ENCODE peak calls at places on chromosome 6, in six cellular contexts. One of them, this sample, is unnamed.

GRCh38 chr6:106097368-106098231 is 11.5 kb downstream of the PRDM1 start:
- DNase-seq in mesothelial cell of epicardium: no peak
- DNase-seq in Panc1: no peak
- DNase-seq in RWPE1: no peak
- DNase-seq in BJ: no peak
- DNase-seq in fibroblast of mammary gland: peak; percentile 82
- DNase-seq in this sample: no peak

GRCh38 chr6:15017251-15017650 is 228.6 kb upstream of the JARID2 start:
- DNase-seq in fibroblast of mammary gland: no peak
- DNase-seq in RWPE1: no peak
- DNase-seq in Panc1: no peak
- DNase-seq in mesothelial cell of epicardium: no peak
- DNase-seq in BJ: no peak
- DNase-seq in this sample: no peak

GRCh38 chr6:21587182-21587924 is 6.2 kb upstream of the SOX4 start:
- DNase-seq in RWPE1: peak; percentile 31
- DNase-seq in fibroblast of mammary gland: peak; percentile 63
- DNase-seq in mesothelial cell of epicardium: peak; percentile 73
- DNase-seq in Panc1: no peak
- DNase-seq in BJ: no peak
- DNase-seq in this sample: no peak

GRCh38 chr6:170158296-170159039 is 132.4 kb downstream of the DLL1 start:
- DNase-seq in mesothelial cell of epicardium: no peak
- DNase-seq in RWPE1: no peak
- DNase-seq in Panc1: no peak
- DNase-seq in BJ: no peak
- DNase-seq in fibroblast of mammary gland: no peak
- DNase-seq in this sample: no peak

GRCh38 chr6:81938991-81939773 is 186.7 kb upstream of the TENT5A start:
- DNase-seq in RWPE1: no peak
- DNase-seq in Panc1: no peak
- DNase-seq in BJ: peak; percentile 27
- DNase-seq in mesothelial cell of epicardium: no peak
- DNase-seq in fibroblast of mammary gland: peak; percentile 63
- DNase-seq in this sample: no peak

GRCh38 chr6:169385237-169385880 is 131.7 kb upstream of the THBS2 start:
- DNase-seq in fibroblast of mammary gland: no peak
- DNase-seq in mesothelial cell of epicardium: no peak
- DNase-seq in RWPE1: no peak
- DNase-seq in BJ: no peak
- DNase-seq in Panc1: no peak
- DNase-seq in this sample: no peak

GRCh38 chr6:159788757-159789376 is 535 bp downstream of the TCP1 start:
- DNase-seq in Panc1: no peak
- DNase-seq in BJ: no peak
- DNase-seq in mesothelial cell of epicardium: peak; percentile 41
- DNase-seq in fibroblast of mammary gland: peak; percentile 43
- DNase-seq in RWPE1: peak; percentile 46
- DNase-seq in this sample: peak; percentile 32

GRCh38 chr6:16049178-16049577 is 79.7 kb upstream of the MYLIP start:
- DNase-seq in mesothelial cell of epicardium: no peak
- DNase-seq in RWPE1: no peak
- DNase-seq in fibroblast of mammary gland: no peak
- DNase-seq in BJ: no peak
- DNase-seq in Panc1: no peak
- DNase-seq in this sample: no peak

GRCh38 chr6:70846207-70846835 is 110.5 kb downstream of the B3GAT2 start:
- DNase-seq in fibroblast of mammary gland: no peak
- DNase-seq in mesothelial cell of epicardium: no peak
- DNase-seq in Panc1: no peak
- DNase-seq in RWPE1: no peak
- DNase-seq in BJ: no peak
- DNase-seq in this sample: no peak

GRCh38 chr6:125165256-125165655 is 11.7 kb downstream of the TPD52L1 start:
- DNase-seq in BJ: no peak
- DNase-seq in Panc1: no peak
- DNase-seq in mesothelial cell of epicardium: no peak
- DNase-seq in RWPE1: no peak
- DNase-seq in fibroblast of mammary gland: peak; percentile 65
- DNase-seq in this sample: no peak

GRCh38 chr6:158085261-158086053 is 82.6 kb downstream of the SERAC1 start:
- DNase-seq in Panc1: no peak
- DNase-seq in fibroblast of mammary gland: no peak
- DNase-seq in RWPE1: no peak
- DNase-seq in mesothelial cell of epicardium: no peak
- DNase-seq in BJ: no peak
- DNase-seq in this sample: no peak

GRCh38 chr6:74731921-74732320 is 473.9 kb downstream of the COL12A1 start:
- DNase-seq in RWPE1: no peak
- DNase-seq in Panc1: no peak
- DNase-seq in fibroblast of mammary gland: peak; percentile 73
- DNase-seq in BJ: no peak
- DNase-seq in mesothelial cell of epicardium: no peak
- DNase-seq in this sample: no peak

GRCh38 chr6:36649721-36650484 is 28.6 kb upstream of the CDKN1A start:
- DNase-seq in BJ: no peak
- DNase-seq in mesothelial cell of epicardium: no peak
- DNase-seq in fibroblast of mammary gland: no peak
- DNase-seq in Panc1: no peak
- DNase-seq in RWPE1: no peak
- DNase-seq in this sample: no peak

GRCh38 chr6:89311853-89312531 is 3.1 kb downstream of the GABRR2 start:
- DNase-seq in RWPE1: peak; percentile 31
- DNase-seq in Panc1: no peak
- DNase-seq in mesothelial cell of epicardium: peak; percentile 63
- DNase-seq in BJ: no peak
- DNase-seq in fibroblast of mammary gland: peak; percentile 64
- DNase-seq in this sample: peak; percentile 48
- TF ChIP-seq CTCF in RWPE1: peak; percentile 58
- TF ChIP-seq CTCF in Panc1: peak; percentile 80
- TF ChIP-seq CTCF in mesothelial cell of epicardium: no peak
- TF ChIP-seq CTCF in BJ: peak; percentile 69
- TF ChIP-seq CTCF in fibroblast of mammary gland: peak; percentile 74
- TF ChIP-seq CTCF in this sample: no peak

GRCh38 chr6:19849736-19850135 is 12.6 kb downstream of the ID4 start:
- DNase-seq in BJ: no peak
- DNase-seq in RWPE1: no peak
- DNase-seq in mesothelial cell of epicardium: no peak
- DNase-seq in Panc1: no peak
- DNase-seq in fibroblast of mammary gland: no peak
- DNase-seq in this sample: no peak

GRCh38 chr6:19848465-19848864 is 11.3 kb downstream of the ID4 start:
- DNase-seq in RWPE1: no peak
- DNase-seq in Panc1: no peak
- DNase-seq in BJ: no peak
- DNase-seq in fibroblast of mammary gland: no peak
- DNase-seq in mesothelial cell of epicardium: no peak
- DNase-seq in this sample: no peak

GRCh38 chr6:19852090-19852457 is 14.9 kb downstream of the ID4 start:
- DNase-seq in RWPE1: no peak
- DNase-seq in Panc1: peak; percentile 12
- DNase-seq in BJ: no peak
- DNase-seq in fibroblast of mammary gland: no peak
- DNase-seq in mesothelial cell of epicardium: no peak
- DNase-seq in this sample: no peak

GRCh38 chr6:19849196-19849595 is 12.0 kb downstream of the ID4 start:
- DNase-seq in RWPE1: no peak
- DNase-seq in BJ: no peak
- DNase-seq in mesothelial cell of epicardium: no peak
- DNase-seq in Panc1: no peak
- DNase-seq in fibroblast of mammary gland: no peak
- DNase-seq in this sample: no peak

GRCh38 chr6:19851273-19852089 is 14.3 kb downstream of the ID4 start:
- DNase-seq in BJ: no peak
- DNase-seq in mesothelial cell of epicardium: no peak
- DNase-seq in fibroblast of mammary gland: peak; percentile 72
- DNase-seq in RWPE1: peak; percentile 78
- DNase-seq in Panc1: peak; percentile 24
- DNase-seq in this sample: no peak
- TF ChIP-seq CTCF in BJ: peak; percentile 88
- TF ChIP-seq CTCF in mesothelial cell of epicardium: peak; percentile 69
- TF ChIP-seq CTCF in fibroblast of mammary gland: peak; percentile 98
- TF ChIP-seq CTCF in RWPE1: peak; percentile 81
- TF ChIP-seq CTCF in Panc1: peak; percentile 93
- TF ChIP-seq CTCF in this sample: no peak

DNA sequence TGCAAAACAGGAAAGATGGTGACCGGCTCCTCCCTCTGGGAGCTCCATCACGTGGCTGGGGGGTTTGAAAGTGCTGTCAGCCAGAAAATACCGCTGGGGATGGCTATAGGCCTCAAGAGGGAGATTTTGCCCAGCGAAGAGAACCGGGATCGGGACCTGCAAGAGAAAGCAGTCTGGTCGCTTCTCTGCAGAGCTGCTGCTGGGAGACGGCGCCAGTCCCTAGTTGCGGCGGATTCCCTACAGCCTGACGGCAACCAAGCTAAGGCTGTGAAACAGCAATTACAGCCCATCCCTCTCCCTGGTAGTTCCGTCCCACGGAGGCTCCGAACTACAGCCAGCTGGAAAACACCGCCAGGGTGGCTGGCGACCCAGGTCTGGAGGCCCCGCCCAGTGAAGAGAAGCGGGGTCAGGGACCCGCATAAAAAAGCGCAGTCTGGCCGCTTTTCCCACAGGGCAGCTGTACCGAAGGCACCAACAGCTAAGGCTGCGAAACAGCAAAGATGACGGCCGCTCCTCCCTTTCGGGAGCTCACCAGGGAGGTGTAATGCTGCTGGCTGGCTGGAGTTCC is 238.1 kb upstream of the IRAK1BP1 start:
- DNase-seq in Panc1: no peak
- DNase-seq in mesothelial cell of epicardium: no peak
- DNase-seq in BJ: no peak
- DNase-seq in fibroblast of mammary gland: peak; percentile 34
- DNase-seq in RWPE1: no peak
- DNase-seq in this sample: no peak
- TF ChIP-seq CTCF in Panc1: no peak
- TF ChIP-seq CTCF in mesothelial cell of epicardium: no peak
- TF ChIP-seq CTCF in BJ: peak; percentile 14
- TF ChIP-seq CTCF in fibroblast of mammary gland: no peak
- TF ChIP-seq CTCF in RWPE1: no peak
- TF ChIP-seq CTCF in this sample: no peak

GRCh38 chr6:63764318-63764916 is 128.8 kb downstream of the PHF3 start:
- DNase-seq in fibroblast of mammary gland: peak; percentile 60
- DNase-seq in Panc1: peak; percentile 10
- DNase-seq in mesothelial cell of epicardium: no peak
- DNase-seq in RWPE1: no peak
- DNase-seq in BJ: no peak
- DNase-seq in this sample: no peak
- TF ChIP-seq CTCF in fibroblast of mammary gland: peak; percentile 34
- TF ChIP-seq CTCF in Panc1: no peak
- TF ChIP-seq CTCF in mesothelial cell of epicardium: peak; percentile 95
- TF ChIP-seq CTCF in RWPE1: peak; percentile 58
- TF ChIP-seq CTCF in BJ: peak; percentile 31
- TF ChIP-seq CTCF in this sample: no peak

This sample was measured in omental fat pad.